ENCODE peak calls at places on chromosome X, in nine cellular contexts. M is progenitor cell of endocrine pancreas, K is HFF-Myc, S is cardiac muscle cell, O is AG09309, F is stomach, P is WTC11, G is Panc1, Q is omental fat pad. L is an unnamed sample.

GRCh38 chrX:10176121-10177003 is 19.6 kb downstream of the CLCN4 start:
- DNase-seq in S (no peak), O (no peak), K (no peak), G (no peak), F (peak; percentile 39), M (no peak), P (no peak), Q (no peak), L (no peak)

GRCh38 chrX:34300871-34301270 is 168.8 kb upstream of the FAM47A start:
- DNase-seq in Q (no peak), P (peak; percentile 16), O (peak; percentile 3), G (peak; percentile 10), K (peak; percentile 0), M (peak; percentile 38), F (no peak), S (peak; percentile 74), L (peak; percentile 44)

GRCh38 chrX:100316987-100317386 is 93.1 kb downstream of the PCDH19 start:
- DNase-seq in K (no peak), O (no peak), F (no peak), G (no peak), M (no peak), Q (no peak), P (no peak), S (no peak), L (no peak)

GRCh38 chrX:70445876-70446275 is 1.2 kb downstream of the DLG3 start:
- DNase-seq in M (no peak), O (no peak), G (no peak), K (no peak), F (no peak), Q (no peak), S (no peak), P (no peak), L (no peak)

GRCh38 chrX:20596856-20597255 is 330.1 kb upstream of the RPS6KA3 start:
- DNase-seq in M (no peak), F (no peak), G (no peak), K (no peak), P (no peak), Q (no peak), S (no peak), O (no peak), L (no peak)

GRCh38 chrX:112769034-112769433 is 71.6 kb downstream of the AMOT start:
- DNase-seq in G (no peak), M (no peak), Q (no peak), P (no peak), S (no peak), F (no peak), O (no peak), K (no peak), L (no peak)

GRCh38 chrX:38561951-38562719 is 793 bp downstream of the TSPAN7 start:
- DNase-seq in F (no peak), S (peak; percentile 18), M (peak; percentile 12), O (no peak), G (no peak), Q (no peak), P (peak; percentile 19), K (no peak), L (no peak)

GRCh38 chrX:25531096-25531495 is 515.3 kb upstream of the ARX start:
- DNase-seq in Q (no peak), S (no peak), G (no peak), M (no peak), F (no peak), O (no peak), P (no peak), K (no peak), L (no peak)

GRCh38 chrX:106999002-106999975 is 723 bp downstream of the MORC4 start:
- DNase-seq in G (peak; percentile 36), K (peak; percentile 17), M (no peak), P (peak; percentile 25), S (peak; percentile 78), Q (peak; percentile 27), F (peak; percentile 56), O (no peak), L (peak; percentile 61)

GRCh38 chrX:134172588-134173259 is 64.3 kb upstream of the CCDC160 start:
- DNase-seq in O (no peak), K (no peak), Q (no peak), F (peak; percentile 27), P (no peak), M (peak; percentile 12), S (peak; percentile 60), G (no peak), L (peak; percentile 6)

GRCh38 chrX:153671589-153672530 is 1.8 kb downstream of the PNCK start:
- DNase-seq in G (no peak), P (no peak), S (no peak), K (no peak), O (no peak), M (no peak), F (no peak), Q (no peak), L (no peak)

GRCh38 chrX:153768311-153769157 is 4.5 kb downstream of the PLXNB3 start:
- DNase-seq in P (no peak), G (no peak), S (no peak), F (no peak), Q (no peak), M (no peak), O (no peak), K (no peak), L (no peak)

GRCh38 chrX:42096262-42096939 is 173.0 kb upstream of the CASK start:
- DNase-seq in G (no peak), F (peak; percentile 46), S (no peak), Q (no peak), P (no peak), K (peak; percentile 31), O (peak; percentile 90), M (no peak), L (peak; percentile 80)

GRCh38 chrX:44874481-44875184 is 1.6 kb downstream of the KDM6A start:
- DNase-seq in O (no peak), G (no peak), M (no peak), K (no peak), S (peak; percentile 28), Q (no peak), P (no peak), F (peak; percentile 35), L (peak; percentile 11)

GRCh38 chrX:135425026-135425425 is 3.3 kb downstream of the SMIM10L2A start:
- DNase-seq in K (no peak), G (no peak), F (no peak), O (no peak), Q (no peak), S (no peak), P (no peak), M (no peak), L (no peak)

GRCh38 chrX:16022580-16023170 is 100.7 kb upstream of the GRPR start:
- DNase-seq in Q (no peak), S (no peak), P (no peak), K (no peak), O (no peak), G (no peak), F (no peak), M (no peak), L (no peak)

GRCh38 chrX:2550288-2551020 is 49.7 kb upstream of the DHRSX start:
- DNase-seq in M (no peak), P (no peak), S (no peak), K (no peak), Q (no peak), F (no peak), G (no peak), O (no peak), L (no peak)

GRCh38 chrX:24117288-24117687 is 32.2 kb upstream of the ZFX start:
- DNase-seq in K (peak; percentile 52), G (no peak), P (no peak), S (no peak), F (no peak), Q (no peak), O (peak; percentile 57), M (no peak), L (no peak)

GRCh38 chrX:46208225-46208854 is 336.9 kb downstream of the ZNF674 start:
- DNase-seq in O (peak; percentile 20), Q (no peak), P (no peak), K (peak; percentile 21), M (no peak), S (no peak), G (no peak), F (no peak), L (peak; percentile 8)

GRCh38 chrX:120301960-120302359 is 9.3 kb downstream of the TMEM255A start:
- DNase-seq in F (no peak), Q (no peak), P (no peak), M (no peak), K (no peak), O (no peak), G (no peak), S (no peak), L (no peak)

GRCh38 chrX:83469551-83469950 is 38.5 kb upstream of the POU3F4 start:
- DNase-seq in G (peak; percentile 15), M (no peak), K (no peak), O (no peak), F (peak; percentile 25), P (peak; percentile 20), Q (no peak), S (peak; percentile 50), L (peak; percentile 1)

GRCh38 chrX:643911-644303 is 13.3 kb downstream of the SHOX start:
- DNase-seq in K (no peak), M (no peak), S (no peak), O (no peak), F (no peak), P (no peak), Q (no peak), G (no peak), L (no peak)

GRCh38 chrX:74325130-74326059 is 21.4 kb downstream of the ZCCHC13 start:
- DNase-seq in M (no peak), Q (no peak), G (no peak), S (no peak), O (no peak), P (peak; percentile 44), K (no peak), F (no peak), L (no peak)
- TF ChIP-seq CTCF in M (no peak), Q (no peak), G (no peak), S (no peak), O (no peak), P (no peak), K (no peak), F (no peak), L (no peak)

GRCh38 chrX:51728202-51728601 is 15.0 kb upstream of the GSPT2 start:
- DNase-seq in P (no peak), S (no peak), O (no peak), F (no peak), M (no peak), G (no peak), Q (no peak), K (no peak), L (no peak)
- TF ChIP-seq CTCF in P (no peak), S (no peak), O (no peak), F (no peak), M (peak; percentile 9), G (no peak), Q (no peak), K (no peak), L (no peak)

GRCh38 chrX:152641996-152642395 is 4.3 kb downstream of the GABRQ start:
- DNase-seq in O (no peak), M (no peak), K (no peak), F (no peak), P (peak; percentile 21), Q (no peak), S (peak; percentile 42), G (no peak), L (peak; percentile 21)
- TF ChIP-seq CTCF in O (peak; percentile 20), M (no peak), K (no peak), F (no peak), P (no peak), Q (no peak), S (peak; percentile 9), G (peak; percentile 50), L (no peak)

DNA sequence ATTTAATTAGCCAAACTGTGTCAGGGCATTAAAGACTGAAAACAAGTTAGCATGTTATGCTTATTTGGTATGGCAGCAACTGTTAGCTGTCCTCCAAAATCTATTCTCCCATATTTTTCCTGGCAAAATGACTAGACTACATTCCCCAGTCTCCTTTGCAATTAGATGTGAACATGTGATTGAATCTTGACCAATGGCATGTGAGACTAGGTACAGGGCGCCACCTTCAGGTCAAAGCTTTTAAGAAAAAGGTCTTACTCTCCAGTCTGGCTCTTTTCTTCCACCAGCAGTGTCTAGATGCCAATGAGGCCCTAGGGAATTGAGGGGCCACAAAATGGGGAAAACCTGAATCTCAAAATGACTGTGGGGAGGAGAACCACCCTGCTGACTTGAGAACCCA is 408.2 kb downstream of the SMARCA1 start:
- DNase-seq in P (peak; percentile 60), M (no peak), O (no peak), K (no peak), F (no peak), S (peak; percentile 81), Q (no peak), G (no peak), L (peak; percentile 56)
- TF ChIP-seq CTCF in P (no peak), M (peak; percentile 54), O (no peak), K (no peak), F (no peak), S (no peak), Q (no peak), G (peak; percentile 68), L (peak; percentile 17)